ENCODE peak calls at places on chromosomes 4 and X, in nine cellular contexts. K is GM13976, L is thyroid gland, E is fibroblast of lung, C is IMR-90, R is astrocyte, J is astrocyte of the spinal cord, Q is upper lobe of left lung, H is osteocyte. S is an unnamed sample.

GRCh38 chr4:75370582-75370981 is 143.6 kb downstream of the RCHY1 start:
- DNase-seq in C (no peak), L (no peak), K (no peak), Q (no peak), R (no peak), H (no peak), E (no peak), J (no peak), S (no peak)

GRCh38 chrX:139203681-139204575 is 326.6 kb upstream of the F9 start:
- DNase-seq in Q (peak), C (no peak), E (no peak), H (no peak), J (no peak), L (peak), K (peak), R (no peak), S (no peak)

GRCh38 chr4:99507762-99508161 is 3.1 kb upstream of the C4orf17 start:
- DNase-seq in Q (no peak), H (no peak), R (no peak), C (no peak), L (no peak), K (no peak), J (no peak), E (no peak), S (peak)

GRCh38 chrX:113548308-113549015 is 707.8 kb upstream of the AMOT start:
- DNase-seq in C (no peak), Q (no peak), R (no peak), H (no peak), L (no peak), E (no peak), K (no peak), J (no peak), S (no peak)

GRCh38 chr4:163895369-163896005 is 401.0 kb downstream of the TMA16 start:
- DNase-seq in J (no peak), C (no peak), Q (no peak), E (no peak), H (no peak), K (no peak), L (no peak), R (no peak), S (no peak)

GRCh38 chr4:158578476-158578875 is 56.8 kb downstream of the RXFP1 start:
- DNase-seq in K (no peak), H (no peak), L (no peak), R (peak), Q (no peak), C (peak), E (peak), J (peak), S (peak)

GRCh38 chr4:87975466-87975865 is at the start of gene SPP1:
- DNase-seq in H (no peak), E (no peak), L (no peak), J (peak), R (peak), C (peak), K (peak), Q (no peak), S (peak)

GRCh38 chr4:139245590-139245989 is 34.4 kb downstream of the MGARP start:
- DNase-seq in K (no peak), L (no peak), Q (no peak), H (no peak), J (peak), E (no peak), C (peak), R (peak), S (peak)

GRCh38 chr4:100146756-100147155 is 43.5 kb downstream of the DDIT4L start:
- DNase-seq in C (peak), J (no peak), L (no peak), E (no peak), K (no peak), H (no peak), Q (no peak), R (no peak), S (no peak)

GRCh38 chrX:22329783-22330182 is 57.1 kb downstream of the CBLL2 start:
- DNase-seq in K (no peak), H (no peak), R (no peak), L (no peak), Q (no peak), C (no peak), J (no peak), E (no peak), S (no peak)

GRCh38 chrX:131441033-131441432 is 102.8 kb upstream of the OR13H1 start:
- DNase-seq in H (no peak), R (no peak), E (peak), J (no peak), K (no peak), L (no peak), Q (no peak), C (no peak), S (no peak)

GRCh38 chr4:169159614-169160013 is 111.1 kb downstream of the SH3RF1 start:
- DNase-seq in L (no peak), J (peak), Q (no peak), C (peak), E (peak), K (no peak), R (peak), H (no peak), S (peak)

GRCh38 chrX:46408553-46409407 is 136.4 kb downstream of the ZNF674 start:
- DNase-seq in E (peak), K (peak), L (peak), R (peak), Q (no peak), H (no peak), J (peak), C (peak), S (peak)

GRCh38 chrX:129779747-129780146 is at the start of gene SASH3:
- DNase-seq in H (no peak), E (no peak), J (no peak), Q (peak), L (peak), R (no peak), K (peak), C (no peak), S (no peak)

GRCh38 chr4:73533515-73534422 is 52.2 kb downstream of the AFM start:
- DNase-seq in Q (no peak), E (no peak), R (no peak), C (no peak), K (no peak), H (no peak), J (no peak), L (no peak), S (no peak)

GRCh38 chr4:145812902-145813301 is 125.7 kb downstream of the ZNF827 start:
- DNase-seq in C (no peak), J (no peak), H (no peak), R (peak), K (no peak), L (no peak), E (no peak), Q (no peak), S (peak)

GRCh38 chr4:165922747-165923146 is 49.7 kb downstream of the TLL1 start:
- DNase-seq in H (no peak), L (no peak), K (no peak), C (no peak), R (no peak), E (no peak), J (no peak), Q (no peak), S (no peak)

GRCh38 chr4:61520688-61521160 is 320.6 kb downstream of the ADGRL3 start:
- DNase-seq in R (peak), C (peak), K (no peak), Q (no peak), L (no peak), H (no peak), J (peak), E (peak), S (peak)

GRCh38 chr4:94491322-94491721 is 39.6 kb downstream of the PDLIM5 start:
- DNase-seq in L (no peak), Q (no peak), R (peak), K (no peak), E (peak), C (peak), J (peak), H (no peak), S (peak)

GRCh38 chr4:95142877-95143412 is 385.2 kb downstream of the BMPR1B start:
- DNase-seq in J (no peak), C (no peak), R (no peak), E (no peak), H (no peak), K (no peak), Q (no peak), L (peak), S (peak)

GRCh38 chr4:57102050-57102564 is 8.1 kb downstream of the IGFBP7 start:
- DNase-seq in L (peak), Q (no peak), R (peak), H (no peak), C (peak), E (peak), K (no peak), J (peak), S (peak)

GRCh38 chr4:54840992-54841768 is 183.4 kb downstream of the KIT start:
- DNase-seq in J (peak), R (no peak), L (peak), E (peak), K (no peak), H (no peak), C (peak), Q (no peak), S (peak)

GRCh38 chr4:181959121-181959520 is 284.1 kb upstream of the TENM3 start:
- DNase-seq in Q (no peak), J (peak), L (peak), H (no peak), K (no peak), R (peak), C (peak), E (peak), S (peak)

GRCh38 chr4:171880136-171880535 is 66.9 kb downstream of the GALNTL6 start:
- DNase-seq in L (no peak), Q (no peak), E (peak), R (peak), C (peak), J (peak), H (no peak), K (no peak), S (peak)

GRCh38 chr4:168164915-168165548 is 72.7 kb downstream of the ANXA10 start:
- DNase-seq in Q (no peak), E (no peak), J (no peak), C (no peak), L (no peak), H (no peak), K (no peak), R (no peak), S (no peak)

GRCh38 chr4:106245176-106245575 is 70.8 kb downstream of the TBCK start:
- DNase-seq in R (no peak), Q (no peak), K (no peak), H (no peak), C (peak), J (no peak), E (no peak), L (no peak), S (no peak)

GRCh38 chr4:51931461-51931860 is 88.5 kb downstream of the DCUN1D4 start:
- DNase-seq in H (no peak), K (no peak), R (peak), L (no peak), E (no peak), C (no peak), Q (no peak), J (peak), S (no peak)

GRCh38 chrX:46208225-46208854 is 336.9 kb downstream of the ZNF674 start:
- DNase-seq in H (no peak), C (no peak), K (no peak), R (peak), J (peak), Q (no peak), E (peak), L (no peak), S (peak)

GRCh38 chr4:41525129-41525528 is 12.8 kb upstream of the LIMCH1 start:
- DNase-seq in Q (peak), J (peak), E (peak), K (no peak), L (no peak), R (peak), H (no peak), C (peak), S (peak)

GRCh38 chr4:85824166-85824945 is 349.4 kb downstream of the ARHGAP24 start:
- DNase-seq in Q (no peak), J (peak), C (no peak), E (no peak), L (no peak), K (no peak), H (no peak), R (no peak), S (no peak)

GRCh38 chr4:126895988-126896570 is 736.7 kb upstream of the INTU start:
- DNase-seq in R (no peak), J (no peak), Q (no peak), C (peak), K (no peak), E (no peak), H (no peak), L (no peak), S (peak)

GRCh38 chr4:89838005-89838404 is 1.0 kb upstream of the SNCA start:
- DNase-seq in J (peak), H (no peak), R (no peak), K (peak), C (no peak), Q (no peak), E (peak), L (no peak), S (peak)

GRCh38 chrX:148601034-148601433 is 100.6 kb downstream of the AFF2 start:
- DNase-seq in E (peak), H (no peak), Q (no peak), J (peak), L (no peak), C (no peak), R (peak), K (no peak), S (peak)

GRCh38 chr4:63218837-63219236 is 1190.4 kb downstream of the TECRL start:
- DNase-seq in Q (no peak), J (no peak), L (no peak), C (no peak), R (no peak), H (no peak), K (no peak), E (no peak), S (no peak)

GRCh38 chr4:63226236-63226635 is 1183.0 kb downstream of the TECRL start:
- DNase-seq in K (no peak), L (no peak), H (no peak), J (no peak), C (no peak), R (no peak), E (no peak), Q (no peak), S (no peak)

GRCh38 chr4:63222466-63222865 is 1186.8 kb downstream of the TECRL start:
- DNase-seq in Q (no peak), E (no peak), R (no peak), K (no peak), H (no peak), L (no peak), J (no peak), C (no peak), S (no peak)

GRCh38 chr4:63221477-63221876 is 1187.8 kb downstream of the TECRL start:
- DNase-seq in C (no peak), H (no peak), J (no peak), E (no peak), R (no peak), K (no peak), L (no peak), Q (no peak), S (no peak)
- TF ChIP-seq CTCF in C (no peak), H (no peak), J (no peak), E (no peak), R (no peak), K (no peak), L (no peak), Q (no peak), S (no peak)

GRCh38 chrX:38768079-38768478 is 33.2 kb upstream of the MID1IP1 start:
- DNase-seq in J (peak), C (peak), H (no peak), K (peak), L (no peak), R (peak), E (peak), Q (no peak), S (peak)
- TF ChIP-seq CTCF in J (no peak), C (peak), H (peak), K (no peak), L (peak), R (peak), E (peak), Q (peak), S (peak)

GRCh38 chr4:8185280-8185679 is 13.8 kb upstream of the SH3TC1 start:
- DNase-seq in J (peak), C (peak), K (no peak), L (no peak), E (peak), H (no peak), Q (no peak), R (peak), S (peak)

GRCh38 chr4:8185930-8186329 is 13.2 kb upstream of the SH3TC1 start:
- DNase-seq in C (no peak), H (no peak), R (no peak), L (no peak), E (no peak), Q (peak), K (no peak), J (peak), S (peak)

GRCh38 chr4:8182858-8183725 is 16.0 kb upstream of the SH3TC1 start:
- DNase-seq in C (peak), H (no peak), Q (peak), J (peak), E (peak), L (peak), R (peak), K (no peak), S (peak)

GRCh38 chr4:8182294-8182693 is 16.8 kb upstream of the SH3TC1 start:
- DNase-seq in Q (peak), K (no peak), H (no peak), C (no peak), J (no peak), E (no peak), L (no peak), R (no peak), S (no peak)

GRCh38 chr4:8184061-8184460 is 15.0 kb upstream of the SH3TC1 start:
- DNase-seq in J (no peak), L (no peak), R (no peak), Q (no peak), E (no peak), H (no peak), K (no peak), C (no peak), S (peak)
- TF ChIP-seq CTCF in J (no peak), L (no peak), R (no peak), Q (no peak), E (no peak), H (no peak), K (no peak), C (no peak), S (no peak)

GRCh38 chrX:72005046-72005445 is 94.4 kb downstream of the NHSL2 start:
- DNase-seq in K (no peak), C (no peak), E (no peak), R (no peak), Q (no peak), H (peak), J (no peak), L (no peak), S (no peak)

GRCh38 chrX:72006461-72006860 is 95.8 kb downstream of the NHSL2 start:
- DNase-seq in J (no peak), R (no peak), C (no peak), Q (no peak), E (no peak), K (no peak), L (no peak), H (peak), S (no peak)

GRCh38 chrX:72002886-72003285 is 92.2 kb downstream of the NHSL2 start:
- DNase-seq in J (peak), Q (no peak), C (no peak), E (no peak), K (no peak), L (no peak), R (peak), H (peak), S (no peak)

GRCh38 chrX:72001906-72002305 is 91.3 kb downstream of the NHSL2 start:
- DNase-seq in R (no peak), E (no peak), K (no peak), J (no peak), C (no peak), H (peak), L (no peak), Q (no peak), S (no peak)

DNA sequence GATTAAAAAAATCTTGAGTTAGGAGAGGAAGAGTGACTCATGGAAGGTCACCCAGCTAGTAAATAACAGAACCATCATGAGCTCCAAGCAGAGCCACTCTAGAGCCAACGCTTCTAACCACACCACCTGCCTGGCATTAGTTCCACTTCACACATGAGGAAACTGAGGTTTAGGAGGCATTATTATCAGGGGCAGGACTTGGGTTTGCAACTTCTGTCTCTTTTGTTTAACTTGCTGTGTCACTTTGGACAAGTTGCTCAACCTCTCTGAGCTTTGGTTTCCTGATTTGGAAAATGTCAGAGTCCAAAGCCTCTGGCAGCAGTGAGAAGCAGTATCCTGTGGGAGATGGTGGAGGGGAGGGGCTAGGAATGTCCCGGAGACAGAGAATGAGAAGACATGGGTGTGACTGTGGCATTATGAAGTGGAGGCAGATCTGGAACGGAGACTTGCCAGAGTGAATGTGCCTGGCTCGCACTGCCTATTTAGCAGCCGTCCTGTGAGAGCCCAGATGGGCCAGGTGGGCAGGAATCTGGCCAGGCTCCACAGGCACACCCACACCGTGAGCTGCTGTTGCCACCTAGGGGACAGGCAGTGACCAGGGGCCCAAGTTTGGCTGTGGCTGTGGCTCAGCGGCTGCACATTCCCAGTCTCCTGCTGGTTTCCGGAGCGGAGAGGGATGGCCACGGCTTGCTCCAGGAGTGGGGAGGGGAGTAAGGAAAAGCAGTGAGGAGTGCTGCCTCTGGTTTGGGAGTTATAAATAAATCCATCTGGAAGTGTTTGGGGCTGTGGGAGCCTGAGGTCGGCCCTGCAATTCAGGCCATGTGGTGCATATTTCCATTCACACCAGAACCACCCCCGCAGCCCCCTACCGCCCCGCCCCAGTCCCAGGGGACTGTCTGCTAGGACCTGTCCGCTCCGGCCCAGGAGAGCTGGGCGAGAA is 93.4 kb downstream of the NHSL2 start:
- DNase-seq in C (no peak), L (peak), E (no peak), R (peak), J (peak), Q (peak), K (no peak), H (peak), S (peak)
- TF ChIP-seq CTCF in C (no peak), L (peak), E (no peak), R (no peak), J (peak), Q (no peak), K (no peak), H (peak), S (peak)

DNA sequence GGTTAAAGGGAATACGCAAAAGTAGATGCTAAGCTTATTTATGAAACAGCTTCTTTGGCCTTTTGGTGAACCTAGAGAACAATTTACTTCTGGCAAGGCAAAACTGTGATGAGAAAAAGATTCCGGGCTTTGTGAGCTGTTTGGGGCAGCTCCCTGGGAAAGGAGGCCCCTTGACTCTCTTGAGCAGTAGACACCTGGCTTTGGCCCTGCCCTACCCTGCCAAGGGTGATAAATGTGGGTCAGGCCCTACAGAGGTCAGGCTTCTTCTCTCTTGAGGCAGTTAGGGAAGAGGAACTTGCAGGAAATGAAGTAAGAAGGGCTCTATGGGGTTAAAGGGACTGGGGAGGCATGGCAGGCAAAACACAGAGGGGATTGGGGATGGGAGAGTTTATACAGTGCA is 509.7 kb downstream of the MID1IP1 start:
- DNase-seq in L (no peak), R (no peak), J (no peak), H (no peak), Q (no peak), K (no peak), E (no peak), C (no peak), S (no peak)
- TF ChIP-seq CTCF in L (no peak), R (no peak), J (no peak), H (no peak), Q (no peak), K (no peak), E (no peak), C (no peak), S (no peak)

GRCh38 chrX:28659269-28659668 is 72.0 kb downstream of the IL1RAPL1 start:
- DNase-seq in K (no peak), Q (peak), E (no peak), C (no peak), J (no peak), H (no peak), L (no peak), R (no peak), S (no peak)
- TF ChIP-seq CTCF in K (no peak), Q (no peak), E (no peak), C (no peak), J (peak), H (peak), L (no peak), R (no peak), S (peak)